ENCODE peak calls at places on chromosome 21, in eight cellular contexts. W is testis, P is heart right ventricle, O is fibroblast of mammary gland, J is PC-9, E is uterus, V is breast epithelium, C is AG04450. U is an unnamed sample.

GRCh38 chr21:27515676-27516075 is 548.8 kb upstream of the ADAMTS5 start:
- DNase-seq in W (no peak), P (no peak), O (no peak), J (no peak), E (no peak), V (no peak), C (no peak), U (no peak)

GRCh38 chr21:34827445-34828235 is 158.8 kb downstream of the CLIC6 start:
- DNase-seq in W (no peak), P (no peak), O (no peak), J (no peak), E (no peak), V (no peak), C (no peak), U (no peak)

GRCh38 chr21:31614705-31615104 is 44.8 kb upstream of the SOD1 start:
- DNase-seq in W (no peak), P (no peak), O (no peak), J (no peak), E (no peak), V (no peak), C (no peak), U (no peak)

GRCh38 chr21:17045214-17045835 is 467.5 kb upstream of the CXADR start:
- DNase-seq in W (no peak), P (no peak), O (peak), J (no peak), E (no peak), V (no peak), C (peak), U (peak)

GRCh38 chr21:33135925-33136324 is 66.0 kb downstream of the OLIG1 start:
- DNase-seq in W (no peak), P (no peak), O (no peak), J (no peak), E (no peak), V (no peak), C (no peak), U (no peak)

GRCh38 chr21:34311561-34312330 is 52.1 kb upstream of the KCNE2 start:
- DNase-seq in W (no peak), P (peak), O (no peak), J (no peak), E (no peak), V (no peak), C (no peak), U (no peak)

GRCh38 chr21:34889287-34889536 is 159.9 kb downstream of the RUNX1 start:
- DNase-seq in W (peak), P (peak), O (peak), J (peak), E (peak), V (no peak), C (no peak), U (peak)

GRCh38 chr21:30981403-30981802 is 56.9 kb downstream of the KRTAP19-8 start:
- DNase-seq in W (no peak), P (peak), O (no peak), J (no peak), E (no peak), V (no peak), C (no peak), U (no peak)

GRCh38 chr21:38646213-38646837 is 148.0 kb upstream of the ERG start:
- DNase-seq in W (no peak), P (no peak), O (peak), J (no peak), E (no peak), V (no peak), C (no peak), U (no peak)

GRCh38 chr21:32868631-32869454 is 97.3 kb upstream of the PAXBP1 start:
- DNase-seq in W (no peak), P (no peak), O (no peak), J (no peak), E (no peak), V (no peak), C (no peak), U (no peak)

GRCh38 chr21:17925000-17925610 is 105.9 kb upstream of the C21orf91 start:
- DNase-seq in W (peak), P (peak), O (peak), J (peak), E (peak), V (no peak), C (peak), U (peak)

GRCh38 chr21:18334066-18334465 is 69.5 kb downstream of the TMPRSS15 start:
- DNase-seq in W (no peak), P (no peak), O (no peak), J (no peak), E (no peak), V (no peak), C (no peak), U (no peak)

GRCh38 chr21:38804617-38805281 is 980 bp upstream of the ETS2 start:
- DNase-seq in W (peak), P (peak), O (peak), J (peak), E (peak), V (peak), C (no peak), U (peak)

GRCh38 chr21:33395866-33396265 is 7.3 kb upstream of the IFNGR2 start:
- DNase-seq in W (no peak), P (no peak), O (no peak), J (no peak), E (no peak), V (no peak), C (no peak), U (peak)

GRCh38 chr21:16509466-16509865 is 779.7 kb downstream of the USP25 start:
- DNase-seq in W (no peak), P (no peak), O (peak), J (no peak), E (no peak), V (no peak), C (no peak), U (peak)

GRCh38 chr21:14215971-14216621 is at the start of gene RBM11:
- DNase-seq in W (peak), P (peak), O (peak), J (peak), E (peak), V (peak), C (no peak), U (peak)

GRCh38 chr21:33028759-33029511 is 3.2 kb downstream of the OLIG2 start:
- DNase-seq in W (no peak), P (no peak), O (no peak), J (no peak), E (no peak), V (no peak), C (no peak), U (no peak)

GRCh38 chr21:33643658-33644311 is 1.5 kb downstream of the ITSN1 start:
- DNase-seq in W (peak), P (no peak), O (peak), J (peak), E (no peak), V (no peak), C (no peak), U (peak)

GRCh38 chr21:25441835-25442234 is 165.4 kb downstream of the MRPL39 start:
- DNase-seq in W (no peak), P (no peak), O (no peak), J (no peak), E (no peak), V (no peak), C (no peak), U (no peak)

GRCh38 chr21:32412998-32413504 is 545 bp downstream of the EVA1C start:
- DNase-seq in W (peak), P (peak), O (no peak), J (no peak), E (peak), V (peak), C (no peak), U (peak)

GRCh38 chr21:42358261-42358660 is 7.5 kb upstream of the TFF2 start:
- DNase-seq in W (no peak), P (no peak), O (no peak), J (no peak), E (no peak), V (no peak), C (no peak), U (no peak)

GRCh38 chr21:42358937-42359336 is 7.4 kb downstream of the TFF1 start:
- DNase-seq in W (peak), P (no peak), O (no peak), J (no peak), E (no peak), V (no peak), C (no peak), U (no peak)

GRCh38 chr21:42362198-42362597 is 4.1 kb downstream of the TFF1 start:
- DNase-seq in W (no peak), P (no peak), O (no peak), J (no peak), E (no peak), V (no peak), C (no peak), U (no peak)

GRCh38 chr21:42361286-42361685 is 5.0 kb downstream of the TFF1 start:
- DNase-seq in W (no peak), P (no peak), O (no peak), J (no peak), E (no peak), V (no peak), C (no peak), U (no peak)

DNA sequence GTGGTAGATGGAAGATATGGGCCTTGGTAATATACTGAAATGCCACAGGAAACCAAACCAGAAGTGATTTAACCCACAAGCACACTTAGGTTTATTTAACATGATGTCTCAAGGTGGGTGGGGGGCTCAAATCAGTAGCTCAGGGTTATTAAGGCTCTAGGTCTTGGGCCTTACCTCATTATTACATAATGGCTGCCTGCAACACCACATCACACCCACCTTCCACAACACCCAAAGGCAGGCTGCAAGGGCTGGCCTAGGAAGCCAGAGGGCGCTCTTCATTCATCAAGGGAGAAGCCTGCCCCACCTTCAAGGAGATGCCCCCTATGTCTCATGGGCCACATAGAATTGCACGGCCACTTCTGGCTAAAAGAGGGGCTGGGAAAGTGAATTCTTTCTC is 6.0 kb downstream of the TFF1 start:
- DNase-seq in W (no peak), P (no peak), O (no peak), J (no peak), E (no peak), V (no peak), C (no peak), U (no peak)
- TF ChIP-seq CTCF in W (no peak), P (no peak), O (peak), J (peak), E (no peak), V (no peak), C (no peak), U (no peak)

GRCh38 chr21:44950351-44950750 is 10.5 kb downstream of the SLX9 start:
- DNase-seq in W (no peak), P (no peak), O (no peak), J (no peak), E (no peak), V (no peak), C (no peak), U (no peak)

GRCh38 chr21:44950016-44950326 is 10.1 kb downstream of the SLX9 start:
- DNase-seq in W (no peak), P (no peak), O (no peak), J (no peak), E (no peak), V (no peak), C (no peak), U (no peak)

GRCh38 chr21:44948426-44949120 is 8.7 kb downstream of the SLX9 start:
- DNase-seq in W (no peak), P (no peak), O (no peak), J (no peak), E (no peak), V (no peak), C (no peak), U (no peak)

GRCh38 chr21:44947930-44948331 is 8.1 kb downstream of the SLX9 start:
- DNase-seq in W (no peak), P (no peak), O (no peak), J (no peak), E (no peak), V (no peak), C (no peak), U (no peak)

DNA sequence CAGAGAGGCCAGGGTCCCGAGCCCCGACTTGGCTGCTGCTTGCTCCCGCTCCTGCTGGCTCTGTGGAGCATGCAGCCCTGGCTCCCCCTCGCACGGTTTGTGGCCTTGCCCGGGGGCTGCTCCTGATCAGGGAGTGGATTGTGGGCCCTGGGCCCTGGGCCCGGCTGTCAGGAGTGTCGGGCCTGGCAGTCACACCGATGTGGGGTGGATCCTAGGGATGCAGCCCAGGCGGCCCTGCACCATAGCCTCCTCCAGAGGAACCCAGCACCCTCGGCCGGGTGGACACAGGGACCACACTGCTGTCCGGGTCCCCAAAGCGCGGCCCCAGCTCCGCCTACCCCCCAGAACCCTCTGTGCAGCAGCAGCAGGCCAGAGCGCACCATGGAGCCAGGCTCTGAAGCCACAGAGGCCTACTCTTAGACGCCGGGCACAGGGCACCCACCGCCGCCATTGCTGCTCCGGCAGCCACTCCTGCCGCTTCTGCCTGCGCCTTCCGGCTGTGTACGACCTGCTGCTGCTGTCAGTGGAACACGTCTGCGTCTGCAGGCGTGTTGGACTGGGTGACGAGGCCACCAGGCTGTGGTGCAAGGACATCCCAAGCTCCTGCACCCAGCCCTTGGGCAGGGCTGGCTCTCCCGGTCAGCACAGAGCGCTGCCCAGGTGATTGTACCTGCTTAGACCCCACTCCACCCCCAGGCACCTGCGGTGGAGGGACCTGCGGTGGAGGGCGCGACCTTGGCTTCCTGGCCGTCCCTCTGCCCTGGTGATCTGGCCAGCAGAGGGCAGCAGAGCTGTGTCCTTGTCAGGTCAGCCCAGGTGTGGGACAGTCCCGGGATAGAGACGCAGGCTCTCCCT is 9.6 kb downstream of the SLX9 start:
- DNase-seq in W (peak), P (peak), O (peak), J (peak), E (peak), V (peak), C (no peak), U (peak)
- TF ChIP-seq CTCF in W (peak), P (peak), O (peak), J (peak), E (peak), V (peak), C (peak), U (peak)

GRCh38 chr21:44888581-44889550 is 15.4 kb upstream of the PTTG1IP start:
- DNase-seq in W (no peak), P (no peak), O (no peak), J (no peak), E (no peak), V (no peak), C (no peak), U (no peak)
- TF ChIP-seq CTCF in W (no peak), P (no peak), O (no peak), J (no peak), E (no peak), V (no peak), C (no peak), U (no peak)

GRCh38 chr21:36729301-36729970 is 30.5 kb downstream of the SIM2 start:
- DNase-seq in W (no peak), P (no peak), O (no peak), J (no peak), E (no peak), V (peak), C (no peak), U (no peak)

GRCh38 chr21:36728371-36729111 is 29.6 kb downstream of the SIM2 start:
- DNase-seq in W (no peak), P (no peak), O (no peak), J (no peak), E (no peak), V (peak), C (no peak), U (no peak)

GRCh38 chr21:36730291-36731281 is 31.7 kb downstream of the SIM2 start:
- DNase-seq in W (no peak), P (no peak), O (no peak), J (no peak), E (no peak), V (no peak), C (no peak), U (no peak)

GRCh38 chr21:36725793-36726386 is 27.0 kb downstream of the SIM2 start:
- DNase-seq in W (no peak), P (no peak), O (no peak), J (no peak), E (peak), V (no peak), C (no peak), U (no peak)

GRCh38 chr21:36727886-36728285 is 29.0 kb downstream of the SIM2 start:
- DNase-seq in W (no peak), P (no peak), O (no peak), J (no peak), E (no peak), V (no peak), C (no peak), U (no peak)
- TF ChIP-seq CTCF in W (no peak), P (no peak), O (no peak), J (no peak), E (no peak), V (no peak), C (no peak), U (no peak)

DNA sequence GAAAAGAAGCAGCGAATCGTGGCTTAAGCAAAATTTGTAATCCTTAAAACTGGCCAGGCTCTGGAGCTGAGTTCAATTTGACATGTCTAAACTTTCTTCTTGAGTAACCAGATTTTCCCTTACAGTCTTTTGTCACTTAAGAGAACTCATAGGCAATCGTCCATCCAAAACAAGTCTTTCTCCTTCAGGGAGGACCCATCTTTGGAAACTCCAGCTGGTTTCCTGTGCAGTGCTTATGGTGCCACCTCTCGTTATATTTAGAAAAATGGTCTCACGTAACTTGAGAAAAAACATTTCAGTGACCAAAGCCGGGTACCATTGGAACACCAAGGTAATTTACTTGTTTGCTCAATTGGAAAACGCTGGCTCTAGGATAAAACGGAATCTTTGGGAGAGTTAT is 1.9 kb upstream of the PTTG1IP start:
- DNase-seq in W (no peak), P (no peak), O (peak), J (no peak), E (no peak), V (no peak), C (no peak), U (peak)
- TF ChIP-seq CTCF in W (no peak), P (no peak), O (peak), J (no peak), E (peak), V (no peak), C (no peak), U (peak)

DNA sequence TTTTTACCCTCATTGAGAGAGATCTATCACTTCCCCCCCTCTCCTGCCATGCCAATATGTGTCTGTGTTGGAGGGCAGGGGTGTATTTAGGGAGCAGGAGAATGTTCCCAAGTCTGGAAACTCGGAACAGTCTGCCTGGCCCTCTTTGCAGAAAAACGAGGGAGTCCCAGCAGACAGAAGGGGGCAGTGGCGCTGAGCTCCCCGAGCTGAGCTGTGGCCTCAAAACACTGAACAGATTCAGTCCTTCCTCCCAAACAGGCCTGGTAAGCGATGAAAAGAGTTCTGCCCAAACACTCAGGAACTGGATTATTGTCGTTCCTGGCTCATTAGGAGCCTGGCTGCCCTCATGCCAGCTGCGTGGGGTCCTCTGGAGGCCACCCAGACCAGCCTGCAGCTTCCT is 981 bp downstream of the CLDN14 start:
- DNase-seq in W (no peak), P (no peak), O (no peak), J (no peak), E (no peak), V (no peak), C (no peak), U (peak)
- TF ChIP-seq CTCF in W (no peak), P (no peak), O (no peak), J (no peak), E (no peak), V (no peak), C (peak), U (peak)

DNA sequence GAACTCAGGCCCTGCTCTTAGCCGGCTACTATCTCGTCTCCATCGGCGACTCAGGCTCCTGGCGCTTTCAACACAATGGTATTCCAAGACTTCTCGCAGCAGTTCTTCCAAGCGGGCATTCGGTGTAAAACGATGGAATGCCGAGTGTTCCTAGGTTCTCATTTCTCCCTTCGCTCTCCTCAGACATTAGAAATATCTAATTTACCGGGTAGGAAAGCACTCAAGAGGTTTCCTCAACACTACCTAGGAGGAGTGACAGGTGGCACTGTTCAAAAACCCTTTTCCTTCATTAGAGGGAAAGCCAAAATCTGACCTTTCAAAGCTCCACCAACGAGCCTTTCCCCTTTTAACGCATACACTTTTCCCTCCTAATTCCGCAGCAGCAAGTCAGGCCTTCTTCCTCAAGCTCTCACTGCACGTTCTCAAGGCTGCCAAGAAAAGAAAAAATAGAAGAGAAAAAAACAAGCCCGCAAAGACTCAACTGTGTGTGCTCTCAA is 601 bp downstream of the UBE2G2 start:
- DNase-seq in W (no peak), P (no peak), O (peak), J (peak), E (no peak), V (no peak), C (no peak), U (no peak)
- TF ChIP-seq CTCF in W (peak), P (peak), O (peak), J (peak), E (no peak), V (no peak), C (peak), U (peak)